ENCODE peak calls at places on chromosomes 4 and X, in five cellular contexts. T is fibroblast of lung, B is PC-3, H is H9, C is neuronal stem cell. W is an unnamed sample. For H3K9me3, the result is how much of the 10 kb centered on the place peaks cover.

GRCh38 chrX:68876731-68877130 is 47.9 kb downstream of the EFNB1 start:
- DNase-seq in H (no peak), B (no peak), T (no peak), C (no peak), W (no peak)

GRCh38 chrX:129686422-129686948 is 31.7 kb upstream of the APLN start:
- DNase-seq in T (no peak), C (no peak), H (no peak), B (no peak), W (no peak)

GRCh38 chr4:108544504-108544903 is 75.9 kb upstream of the RPL34 start:
- DNase-seq in C (no peak), T (peak), B (peak), H (no peak), W (no peak)

GRCh38 chr4:8514391-8514790 is 65.8 kb upstream of the GPR78 start:
- DNase-seq in H (no peak), T (no peak), C (no peak), B (no peak), W (no peak)

GRCh38 chr4:155809835-155810234 is 51.0 kb downstream of the GUCY1B1 start:
- DNase-seq in B (peak), T (peak), C (peak), H (no peak), W (no peak)

GRCh38 chr4:2949782-2950125 is 13.5 kb downstream of the NOP14 start:
- DNase-seq in T (no peak), C (no peak), H (no peak), B (no peak), W (no peak)

GRCh38 chr4:156946508-156947197 is 24.9 kb downstream of the PDGFC start:
- DNase-seq in T (peak), H (no peak), B (peak), C (no peak), W (no peak)

GRCh38 chrX:153779891-153780677 is 757 bp upstream of the SRPK3 start:
- DNase-seq in C (no peak), T (no peak), H (no peak), B (no peak), W (no peak)

GRCh38 chr4:101102114-101102752 is 245.1 kb downstream of the PPP3CA start:
- DNase-seq in B (no peak), T (peak), C (no peak), H (no peak), W (no peak)

GRCh38 chr4:56434599-56435000 is 815 bp downstream of the PPAT start:
- DNase-seq in H (no peak), B (no peak), C (no peak), T (peak), W (no peak)

GRCh38 chr4:144709793-144710525 is 64.0 kb downstream of the HHIP start:
- DNase-seq in C (no peak), T (peak), H (no peak), B (peak), W (no peak)

GRCh38 chrX:10597871-10598270 is 22.5 kb downstream of the MID1 start:
- DNase-seq in C (no peak), B (peak), T (no peak), H (no peak), W (peak)

GRCh38 chr4:145279122-145279960 is 99.0 kb upstream of the OTUD4 start:
- DNase-seq in B (peak), T (peak), C (no peak), H (no peak), W (no peak)

GRCh38 chr4:187172340-187172761 is 448.7 kb upstream of the FAT1 start:
- DNase-seq in C (no peak), T (peak), B (peak), H (no peak), W (no peak)

GRCh38 chrX:144918936-144919335 is 328.4 kb upstream of the SPANXN1 start:
- DNase-seq in C (no peak), T (no peak), H (no peak), B (no peak), W (no peak)

GRCh38 chr4:76990288-76991080 is 40.9 kb downstream of the SEPTIN11 start:
- DNase-seq in C (no peak), T (peak), B (no peak), H (no peak), W (no peak)

GRCh38 chr4:40033603-40034002 is 23.0 kb upstream of the N4BP2 start:
- DNase-seq in B (no peak), C (no peak), H (no peak), T (no peak), W (no peak)

GRCh38 chr4:81609844-81610243 is 138.1 kb upstream of the RASGEF1B start:
- DNase-seq in T (no peak), H (no peak), B (no peak), C (no peak), W (no peak)

GRCh38 chr4:133316874-133317273 is 167.8 kb downstream of the PCDH10 start:
- DNase-seq in T (peak), B (no peak), H (no peak), C (no peak), W (no peak)

GRCh38 chrX:103376118-103376978 is at the start of gene BEX3:
- DNase-seq in B (peak), C (no peak), T (peak), H (peak), W (peak)

GRCh38 chr4:1092026-1092982 is 21.1 kb downstream of the RNF212 start:
- DNase-seq in B (no peak), T (no peak), H (peak), C (no peak), W (peak)

GRCh38 chr4:146482788-146483187 is 39.0 kb downstream of the SLC10A7 start:
- DNase-seq in T (no peak), H (no peak), B (no peak), C (no peak), W (no peak)

GRCh38 chrX:155819966-155820491 is 61.1 kb upstream of the VAMP7 start:
- DNase-seq in H (peak), C (peak), B (peak), T (peak), W (peak)

GRCh38 chr4:140049024-140049923 is 104.7 kb downstream of the MAML3 start:
- DNase-seq in B (peak), H (peak), T (peak), C (peak), W (peak)

GRCh38 chr4:121462660-121463261 is 81.9 kb upstream of the QRFPR start:
- DNase-seq in H (peak), T (peak), C (peak), B (peak), W (peak)

GRCh38 chr4:4440333-4441061 is 53.6 kb downstream of the NSG1 start:
- DNase-seq in B (no peak), T (peak), C (no peak), H (no peak), W (peak)

GRCh38 chr4:98657531-98658286 is 702 bp downstream of the TSPAN5 start:
- DNase-seq in C (peak), B (peak), T (peak), H (peak), W (peak)

GRCh38 chr4:25578431-25578830 is 77.2 kb upstream of the SLC34A2 start:
- DNase-seq in T (no peak), C (no peak), H (peak), B (no peak), W (no peak)

GRCh38 chr4:128287159-128287870 is at the start of gene PGRMC2:
- DNase-seq in B (peak), T (peak), C (peak), H (peak), W (peak)

GRCh38 chr4:39792128-39792527 is 94.2 kb downstream of the UBE2K start:
- DNase-seq in H (no peak), B (no peak), C (no peak), T (no peak), W (peak)

GRCh38 chr4:82629238-82630000 is 67.6 kb upstream of the TMEM150C start:
- DNase-seq in H (no peak), C (no peak), B (no peak), T (no peak), W (no peak)

GRCh38 chr4:105147226-105148151 is 813 bp downstream of the TET2 start:
- DNase-seq in C (peak), H (peak), T (peak), B (peak), W (peak)

GRCh38 chrX:47144626-47145407 is at the start of the genes NDUFB11 and RBM10:
- DNase-seq in B (peak), H (peak), T (peak), C (peak), W (peak)

GRCh38 chrX:129144172-129145038 is 378.9 kb downstream of the SMARCA1 start:
- DNase-seq in H (no peak), T (peak), C (no peak), B (no peak), W (no peak)

GRCh38 chr4:170651786-170652185 is 562.0 kb upstream of the AADAT start:
- DNase-seq in H (no peak), B (peak), T (peak), C (no peak), W (no peak)

GRCh38 chr4:99723555-99724450 is 66.2 kb upstream of the C4orf54 start:
- DNase-seq in H (peak), B (peak), C (no peak), T (peak), W (no peak)

GRCh38 chr4:7206385-7206784 is 14.0 kb downstream of the SORCS2 start:
- DNase-seq in C (no peak), B (peak), T (peak), H (no peak), W (peak)

GRCh38 chr4:158458271-158458895 is 63.3 kb upstream of the RXFP1 start:
- DNase-seq in B (no peak), H (no peak), C (no peak), T (no peak), W (no peak)

GRCh38 chr4:33073811-33074210 is 2353.6 kb downstream of the PCDH7 start:
- DNase-seq in T (peak), C (peak), B (peak), H (no peak), W (no peak)

GRCh38 chr4:1008840-1009646 is 2.4 kb upstream of the FGFRL1 start:
- DNase-seq in B (no peak), C (no peak), T (no peak), H (peak), W (peak)

GRCh38 chrX:614136-614535 is 16.5 kb upstream of the SHOX start:
- DNase-seq in C (no peak), T (no peak), H (no peak), B (no peak), W (peak)
- H3K9me3 ChIP-seq in C (under half), T (under half), H (under half), B (under half), W (under half)

GRCh38 chrX:137428251-137428661 is 137.7 kb upstream of the ZIC3 start:
- DNase-seq in B (no peak), T (no peak), C (no peak), H (peak), W (peak)

GRCh38 chrX:137425273-137425902 is 140.5 kb upstream of the ZIC3 start:
- DNase-seq in B (no peak), H (no peak), C (no peak), T (no peak), W (peak)

GRCh38 chrX:137427813-137428212 is 138.1 kb upstream of the ZIC3 start:
- DNase-seq in B (no peak), C (no peak), H (no peak), T (no peak), W (no peak)

GRCh38 chrX:137428777-137429564 is 137.0 kb upstream of the ZIC3 start:
- DNase-seq in T (no peak), C (no peak), B (no peak), H (peak), W (peak)

GRCh38 chrX:137427061-137427778 is 138.7 kb upstream of the ZIC3 start:
- DNase-seq in B (no peak), C (no peak), T (no peak), H (peak), W (peak)
- H3K9ac ChIP-seq in B (no peak), C (no peak), T (no peak), H (no peak), W (peak)

GRCh38 chr4:14079601-14080000 is 452.1 kb upstream of the BOD1L1 start:
- DNase-seq in C (no peak), H (no peak), T (no peak), B (no peak), W (no peak)

GRCh38 chr4:14072506-14072905 is 445.0 kb upstream of the BOD1L1 start:
- DNase-seq in C (no peak), T (no peak), B (no peak), H (no peak), W (no peak)

GRCh38 chr4:14078311-14078710 is 450.8 kb upstream of the BOD1L1 start:
- DNase-seq in H (no peak), T (peak), C (no peak), B (no peak), W (no peak)
- H3K9me3 ChIP-seq in H (under half), T (under half), C (under half), B (under half), W (under half)

DNA sequence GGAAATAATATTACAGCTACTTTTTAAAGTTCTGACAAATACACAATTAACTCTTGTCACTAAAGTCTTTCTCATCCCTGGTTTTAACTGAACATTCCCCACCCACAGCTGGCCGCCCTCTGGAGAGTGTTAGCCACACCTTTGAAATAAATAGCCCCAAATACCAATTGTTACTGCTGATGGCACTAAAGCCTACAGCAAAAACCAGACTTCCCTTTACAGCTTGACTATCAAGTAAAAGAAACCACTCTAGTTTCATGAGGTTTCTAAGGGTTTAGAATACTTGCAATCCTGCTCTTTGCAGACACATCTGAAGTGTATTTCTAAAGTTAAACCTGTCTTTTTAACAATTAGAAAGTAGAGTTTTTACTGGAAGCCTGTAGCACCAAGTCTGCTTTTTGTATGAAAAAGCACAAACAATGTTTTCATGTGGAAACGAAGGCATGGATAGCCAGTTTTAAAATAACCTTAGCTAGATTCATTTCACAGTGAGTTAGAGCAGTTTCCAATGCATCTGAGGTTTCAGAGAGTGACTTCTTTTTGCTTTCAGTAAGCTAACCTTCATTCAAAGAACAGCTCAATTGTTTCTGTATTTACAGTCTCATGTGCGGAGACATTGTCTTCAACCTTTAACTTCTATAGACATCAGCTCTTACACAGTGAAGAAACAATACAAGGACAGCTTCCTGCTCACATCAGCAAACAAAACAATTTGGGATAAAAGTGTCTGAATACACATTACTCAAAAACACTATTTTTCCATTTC is 164.8 kb upstream of the VEGFC start:
- DNase-seq in C (no peak), B (no peak), H (no peak), T (no peak), W (no peak)
- H3K9ac ChIP-seq in C (no peak), B (no peak), H (no peak), T (no peak), W (no peak)

GRCh38 chr4:28209371-28209924 is 1348.8 kb downstream of the STIM2 start:
- DNase-seq in B (no peak), C (no peak), H (no peak), T (no peak), W (no peak)
- H3K9me3 ChIP-seq in B (under half), C (under half), H (under half), T (under half), W (under half)